ENCODE peak calls at places on chromosome 7, in seven cellular contexts. F is ACHN; U is SJSA1; O is HT-29; A is NCI-H748 treated with DMSO at 0.1 percent for 48 hours; J is stomach; L is CD4-positive, alpha-beta T cell. G is an unnamed sample.

GRCh38 chr7:140039071-140039470 is 23.7 kb downstream of the PARP12 start:
- DNase-seq in J (no peak), L (no peak), O (no peak), U (peak), A (no peak), F (no peak), G (no peak)

GRCh38 chr7:77802557-77803410 is 4.2 kb downstream of the PHTF2 start:
- DNase-seq in L (no peak), A (no peak), O (no peak), J (no peak), F (no peak), U (no peak), G (no peak)

GRCh38 chr7:23347682-23348180 is 48.6 kb downstream of the MALSU1 start:
- DNase-seq in F (peak), J (no peak), L (no peak), U (peak), O (no peak), A (no peak), G (no peak)

GRCh38 chr7:80114159-80114558 is 20.5 kb upstream of the GNAI1 start:
- DNase-seq in A (no peak), L (no peak), F (no peak), O (no peak), J (no peak), U (no peak), G (no peak)

GRCh38 chr7:137985897-137986251 is 16.0 kb downstream of the CREB3L2 start:
- DNase-seq in F (no peak), O (no peak), J (no peak), L (no peak), U (no peak), A (no peak), G (no peak)

GRCh38 chr7:131057524-131058065 is 270.1 kb upstream of the MKLN1 start:
- DNase-seq in L (no peak), O (no peak), F (no peak), U (no peak), A (no peak), J (no peak), G (no peak)

GRCh38 chr7:46145412-46145811 is 224.3 kb upstream of the IGFBP3 start:
- DNase-seq in A (no peak), O (no peak), J (no peak), L (no peak), F (peak), U (peak), G (no peak)

GRCh38 chr7:17948503-17949238 is 8.4 kb upstream of the SNX13 start:
- DNase-seq in J (no peak), O (no peak), A (no peak), L (no peak), U (no peak), F (no peak), G (no peak)

GRCh38 chr7:118094044-118094443 is 89.9 kb upstream of the LSM8 start:
- DNase-seq in A (no peak), L (no peak), F (no peak), U (no peak), J (no peak), O (peak), G (no peak)

GRCh38 chr7:155324012-155324917 is 26.6 kb downstream of the INSIG1 start:
- DNase-seq in O (no peak), J (no peak), L (no peak), F (no peak), A (peak), U (no peak), G (no peak)

GRCh38 chr7:129845972-129846327 is 106.8 kb downstream of the UBE2H start:
- DNase-seq in L (no peak), A (no peak), O (no peak), U (no peak), J (no peak), F (peak), G (no peak)

GRCh38 chr7:117134885-117135552 is 181.7 kb downstream of the ST7 start:
- DNase-seq in J (no peak), A (no peak), O (no peak), L (no peak), F (no peak), U (no peak), G (no peak)

GRCh38 chr7:42071372-42072261 is 165.4 kb downstream of the GLI3 start:
- DNase-seq in O (no peak), A (no peak), F (no peak), U (no peak), J (no peak), L (no peak), G (no peak)

GRCh38 chr7:1028775-1029636 is 15.3 kb upstream of the GPR146 start:
- DNase-seq in A (peak), J (peak), L (peak), O (peak), U (peak), F (peak), G (peak)

GRCh38 chr7:117963278-117964184 is 90.3 kb upstream of the CTTNBP2 start:
- DNase-seq in U (no peak), J (no peak), A (no peak), O (no peak), F (no peak), L (no peak), G (no peak)

GRCh38 chr7:134140889-134141867 is 14.0 kb downstream of the LRGUK start:
- DNase-seq in L (peak), U (peak), J (peak), F (peak), A (no peak), O (peak), G (peak)